ENCODE peak calls at places on chromosomes 12 and 14, in nine cellular contexts. A is glutamatergic neuron, L is B cell, N is fibroblast of the aortic adventitia, E is colonic mucosa, S is stomach, W is omental fat pad, O is cardiac fibroblast, P is bronchial epithelial cell. C is an unnamed sample.

GRCh38 chr14:90398315-90398811 is 1.5 kb downstream of the CALM1 start:
- DNase-seq in A (no peak), L (peak), N (no peak), E (peak), S (peak), W (no peak), O (no peak), P (peak), C (peak)

GRCh38 chr14:94058674-94059138 is 22.3 kb downstream of the DDX24 start:
- DNase-seq in A (no peak), L (no peak), N (no peak), E (no peak), S (no peak), W (no peak), O (no peak), P (no peak), C (no peak)

GRCh38 chr12:123390415-123391093 is 6.6 kb downstream of the KMT5A start:
- DNase-seq in A (no peak), L (no peak), N (no peak), E (no peak), S (no peak), W (no peak), O (no peak), P (peak), C (no peak)

GRCh38 chr14:26992403-26993115 is 394.7 kb upstream of the NOVA1 start:
- DNase-seq in A (no peak), L (no peak), N (no peak), E (peak), S (no peak), W (no peak), O (no peak), P (no peak), C (no peak)

GRCh38 chr14:21978184-21978998 is 304.8 kb upstream of the OR4E1 start:
- DNase-seq in A (peak), L (peak), N (peak), E (peak), S (peak), W (no peak), O (peak), P (peak), C (peak)

GRCh38 chr12:418432-418831 is 17.0 kb downstream of the CCDC77 start:
- DNase-seq in A (no peak), L (no peak), N (no peak), E (no peak), S (no peak), W (no peak), O (no peak), P (no peak), C (no peak)

GRCh38 chr12:119302334-119303132 is 32.0 kb upstream of the CCDC60 start:
- DNase-seq in A (peak), L (no peak), N (no peak), E (no peak), S (no peak), W (no peak), O (no peak), P (no peak), C (no peak)

GRCh38 chr14:66099451-66099850 is 386.7 kb upstream of the CCDC196 start:
- DNase-seq in A (no peak), L (no peak), N (no peak), E (no peak), S (no peak), W (no peak), O (no peak), P (no peak), C (no peak)

GRCh38 chr12:52148541-52149181 is 43.2 kb downstream of the KRT80 start:
- DNase-seq in A (no peak), L (no peak), N (no peak), E (peak), S (peak), W (no peak), O (peak), P (peak), C (peak)

GRCh38 chr12:52225752-52226151 is 7.3 kb upstream of the KRT7 start:
- DNase-seq in A (no peak), L (no peak), N (no peak), E (no peak), S (no peak), W (no peak), O (no peak), P (no peak), C (no peak)

GRCh38 chr14:92426237-92426636 is 87.3 kb upstream of the RIN3 start:
- DNase-seq in A (no peak), L (no peak), N (peak), E (no peak), S (no peak), W (no peak), O (peak), P (peak), C (no peak)

GRCh38 chr14:30657050-30657449 is 34.9 kb downstream of the SCFD1 start:
- DNase-seq in A (no peak), L (no peak), N (peak), E (no peak), S (no peak), W (no peak), O (peak), P (no peak), C (no peak)

GRCh38 chr12:51393676-51394545 is 2.7 kb upstream of the GALNT6 start:
- DNase-seq in A (no peak), L (no peak), N (peak), E (no peak), S (no peak), W (no peak), O (peak), P (peak), C (no peak)

GRCh38 chr12:49748306-49748705 is 6.9 kb downstream of the TMBIM6 start:
- DNase-seq in A (no peak), L (no peak), N (no peak), E (no peak), S (no peak), W (no peak), O (peak), P (no peak), C (no peak)

GRCh38 chr12:49750994-49751393 is 9.6 kb downstream of the TMBIM6 start:
- DNase-seq in A (no peak), L (no peak), N (no peak), E (no peak), S (no peak), W (no peak), O (no peak), P (no peak), C (no peak)

GRCh38 chr12:49744363-49744885 is 3.1 kb downstream of the TMBIM6 start:
- DNase-seq in A (no peak), L (no peak), N (no peak), E (no peak), S (no peak), W (no peak), O (no peak), P (no peak), C (no peak)

GRCh38 chr12:49748800-49749199 is 7.4 kb downstream of the TMBIM6 start:
- DNase-seq in A (no peak), L (no peak), N (no peak), E (no peak), S (no peak), W (no peak), O (no peak), P (no peak), C (no peak)

GRCh38 chr12:49750027-49750977 is 8.9 kb downstream of the TMBIM6 start:
- DNase-seq in A (no peak), L (no peak), N (peak), E (no peak), S (no peak), W (no peak), O (peak), P (peak), C (no peak)
- TF ChIP-seq CTCF in A (no peak), L (no peak), N (no peak), E (no peak), S (no peak), W (no peak), O (no peak), P (peak), C (no peak)

GRCh38 chr12:120455302-120455701 is 9.1 kb downstream of the GATC start:
- DNase-seq in A (no peak), L (no peak), N (no peak), E (no peak), S (no peak), W (no peak), O (no peak), P (no peak), C (no peak)

GRCh38 chr12:120453060-120453761 is 7.0 kb downstream of the GATC start:
- DNase-seq in A (no peak), L (no peak), N (no peak), E (no peak), S (no peak), W (no peak), O (no peak), P (no peak), C (no peak)

GRCh38 chr12:120460157-120460556 is 9.4 kb downstream of the SRSF9 start:
- DNase-seq in A (no peak), L (no peak), N (no peak), E (no peak), S (no peak), W (no peak), O (no peak), P (no peak), C (no peak)

GRCh38 chr12:120453977-120454376 is 7.7 kb downstream of the GATC start:
- DNase-seq in A (no peak), L (peak), N (no peak), E (no peak), S (no peak), W (no peak), O (peak), P (peak), C (peak)

GRCh38 chr12:120457133-120457532 is 10.9 kb downstream of the GATC start:
- DNase-seq in A (no peak), L (no peak), N (no peak), E (no peak), S (no peak), W (no peak), O (peak), P (no peak), C (no peak)
- TF ChIP-seq CTCF in A (peak), L (peak), N (peak), E (no peak), S (no peak), W (no peak), O (peak), P (peak), C (peak)

DNA sequence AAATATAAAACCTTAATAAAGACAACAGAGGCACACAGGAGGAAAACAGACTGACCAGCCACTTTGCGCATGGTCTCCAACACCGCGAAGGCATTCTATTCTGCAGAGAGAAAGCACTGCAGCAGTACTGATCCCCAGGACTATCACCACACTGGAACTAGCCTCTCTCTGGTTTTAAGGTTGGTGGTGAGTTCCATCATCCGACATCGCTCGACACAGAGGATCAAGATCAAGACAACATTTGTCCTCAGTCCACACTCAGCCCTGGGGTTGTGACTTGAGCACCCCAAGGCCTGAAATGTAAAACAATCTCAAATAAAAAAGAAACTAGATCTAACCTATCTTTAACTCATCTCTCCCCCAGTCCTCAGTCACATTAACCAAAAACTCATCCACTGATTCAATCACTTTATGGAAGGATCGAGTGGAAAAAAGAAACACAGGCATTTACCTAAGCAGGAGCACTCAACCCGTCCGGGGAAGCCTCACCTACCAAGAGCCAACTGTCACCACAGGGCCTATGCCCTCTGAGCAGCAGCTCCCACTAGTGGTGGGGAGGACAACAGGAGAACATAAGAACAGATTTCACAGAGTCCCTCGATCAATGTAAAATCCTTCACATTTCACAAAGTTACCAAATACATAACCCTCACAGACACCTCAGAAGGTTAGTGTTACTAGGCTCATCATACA is 17.7 kb downstream of the STXBP6 start:
- DNase-seq in A (no peak), L (no peak), N (no peak), E (no peak), S (no peak), W (no peak), O (no peak), P (no peak), C (peak)
- TF ChIP-seq CTCF in A (no peak), L (no peak), N (no peak), E (no peak), S (no peak), W (no peak), O (peak), P (no peak), C (no peak)

GRCh38 chr14:46651526-46652144 is at the start of gene RPL10L:
- DNase-seq in A (peak), L (no peak), N (no peak), E (no peak), S (no peak), W (no peak), O (no peak), P (no peak), C (no peak)
- TF ChIP-seq CTCF in A (peak), L (no peak), N (no peak), E (no peak), S (no peak), W (no peak), O (peak), P (no peak), C (no peak)

DNA sequence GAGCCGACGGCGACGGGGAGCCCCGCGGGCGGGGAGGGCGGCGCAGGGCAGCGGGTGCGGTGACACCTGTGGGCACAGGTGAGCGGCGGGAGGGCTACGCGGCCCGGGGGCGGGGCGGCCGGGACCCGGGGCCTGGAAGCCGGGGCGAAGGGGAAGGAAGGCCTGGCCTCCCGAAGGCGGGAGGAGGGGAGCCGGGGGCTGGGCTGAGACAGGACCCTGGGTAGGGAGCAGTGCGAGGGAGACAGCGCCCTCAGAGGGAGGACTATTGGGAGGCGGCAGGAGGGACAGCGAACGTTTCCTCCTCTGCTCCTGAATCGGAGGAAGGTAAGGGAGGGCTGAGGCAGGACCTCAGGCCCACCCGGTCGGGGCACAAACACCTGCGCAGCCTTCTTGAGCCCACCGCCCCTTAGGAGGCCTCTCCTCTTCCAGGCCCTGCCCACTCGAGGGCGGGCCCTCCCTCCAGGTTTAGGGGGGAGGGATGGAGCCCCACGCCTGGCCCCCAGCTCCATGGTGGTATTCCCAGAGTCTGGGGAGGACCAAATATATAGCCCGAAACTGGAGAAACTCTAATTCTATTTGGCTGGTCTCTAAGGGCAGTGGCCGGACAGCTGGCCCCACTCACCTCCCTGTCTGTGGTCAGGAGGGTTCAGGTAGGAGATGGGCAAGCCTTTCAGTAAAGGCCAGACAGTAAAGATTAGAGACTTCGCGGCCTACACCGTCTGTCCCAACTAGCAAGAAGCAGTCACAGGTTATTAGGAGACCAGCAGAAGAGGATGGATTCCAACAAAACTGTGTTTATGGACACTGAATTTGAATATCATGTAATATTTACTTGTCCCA is 509 bp downstream of the PLEKHG6 start:
- DNase-seq in A (no peak), L (no peak), N (no peak), E (no peak), S (peak), W (no peak), O (no peak), P (no peak), C (no peak)
- TF ChIP-seq CTCF in A (no peak), L (no peak), N (no peak), E (no peak), S (no peak), W (no peak), O (no peak), P (peak), C (no peak)

C was measured in Calu3.